ENCODE peak calls at places on chromosomes 16 and 17, in six cellular contexts. M is tibial artery; Q is lower lobe of right lung; P is uterus; A is A673; B is stimulated activated naive CD8-positive, alpha-beta T cell treated with anti-CD3 and anti-CD28 coated beads, Interleukin-15, Interleukin-2, amounts not matched to agents 100 U/mL and 50 U/mL, for 24 hours. D is an unnamed sample.

GRCh38 chr17:42387663-42388380 is 420 bp downstream of the STAT3 start:
- DNase-seq in M (peak; percentile 80), Q (peak; percentile 73), P (peak; percentile 49), A (peak; percentile 52), B (peak; percentile 59), D (peak; percentile 78)

GRCh38 chr17:2736956-2737355 is 12.5 kb downstream of the CCDC92B start:
- DNase-seq in M (no peak), Q (no peak), P (no peak), A (no peak), B (no peak), D (no peak)

GRCh38 chr16:48574766-48575165 is 35.2 kb downstream of the N4BP1 start:
- DNase-seq in M (no peak), Q (no peak), P (no peak), A (no peak), B (no peak), D (no peak)

GRCh38 chr17:12627177-12627629 is 38.5 kb upstream of the MYOCD start:
- DNase-seq in M (peak; percentile 94), Q (no peak), P (peak; percentile 54), A (no peak), B (no peak), D (no peak)

GRCh38 chr17:17157041-17157440 is 49.1 kb downstream of the PLD6 start:
- DNase-seq in M (no peak), Q (no peak), P (no peak), A (no peak), B (no peak), D (no peak)

GRCh38 chr17:57574040-57574513 is 171.0 kb downstream of the CCDC182 start:
- DNase-seq in M (peak; percentile 81), Q (no peak), P (peak; percentile 62), A (no peak), B (no peak), D (no peak)

GRCh38 chr17:50459081-50459676 is 9.5 kb downstream of the CHAD start:
- DNase-seq in M (no peak), Q (no peak), P (no peak), A (no peak), B (no peak), D (no peak)

GRCh38 chr16:50500171-50500874 is 47.9 kb upstream of the NKD1 start:
- DNase-seq in M (no peak), Q (no peak), P (no peak), A (no peak), B (no peak), D (no peak)

GRCh38 chr17:62704381-62704971 is 77.0 kb downstream of the MRC2 start:
- DNase-seq in M (peak; percentile 69), Q (no peak), P (peak; percentile 52), A (peak; percentile 22), B (no peak), D (peak; percentile 76)

GRCh38 chr16:53207810-53208752 is 153.3 kb downstream of the CHD9 start:
- DNase-seq in M (no peak), Q (no peak), P (no peak), A (peak; percentile 94), B (peak; percentile 14), D (no peak)

GRCh38 chr17:17355426-17355825 is 52.3 kb downstream of the NT5M start:
- DNase-seq in M (peak; percentile 52), Q (no peak), P (peak; percentile 8), A (no peak), B (no peak), D (peak; percentile 46)

D was measured in upper lobe of right lung.